ENCODE peak calls at places on chromosomes 12 and 14, in four cellular contexts. L is HuH-7.5, Z is AG04449, X is AG08395. V is an unnamed sample.

GRCh38 chr12:39990122-39991101 is 115.5 kb downstream of the SLC2A13 start:
- DNase-seq in L (peak; percentile 21), Z (no peak), X (peak; percentile 55), V (no peak)

GRCh38 chr14:59221558-59221957 is 33.1 kb downstream of the DAAM1 start:
- DNase-seq in L (no peak), Z (no peak), X (no peak), V (no peak)

GRCh38 chr14:93994919-93995682 is 2.0 kb upstream of the CCDC197 start:
- DNase-seq in L (no peak), Z (peak; percentile 55), X (peak; percentile 79), V (peak; percentile 79)

GRCh38 chr14:69615471-69616407 is 4.3 kb downstream of the SUSD6 start:
- DNase-seq in L (no peak), Z (no peak), X (peak; percentile 69), V (peak; percentile 29)

GRCh38 chr14:61568572-61569011 is 126.7 kb upstream of the HIF1A start:
- DNase-seq in L (no peak), Z (no peak), X (no peak), V (peak; percentile 33)

GRCh38 chr14:25050494-25051170 is 685 bp upstream of the STXBP6 start:
- DNase-seq in L (no peak), Z (no peak), X (peak; percentile 53), V (no peak)

GRCh38 chr12:7130791-7131501 is 775 bp downstream of the CLSTN3 start:
- DNase-seq in L (peak; percentile 74), Z (no peak), X (peak; percentile 60), V (no peak)

GRCh38 chr12:57086951-57087688 is 1.8 kb upstream of the NAB2 start:
- DNase-seq in L (no peak), Z (no peak), X (peak; percentile 87), V (peak; percentile 56)

GRCh38 chr12:27999521-27999920 is 27.0 kb upstream of the PTHLH start:
- DNase-seq in L (no peak), Z (peak; percentile 59), X (peak; percentile 55), V (no peak)

V was measured in occipital lobe.